ENCODE peak calls at places on chromosomes 2 and 18, in four cellular contexts. N is mammary epithelial cell, C is adipocyte, X is endodermal cell. Z is an unnamed sample.

GRCh38 chr2:146124741-146125140 is 1604.8 kb upstream of the ZEB2 start:
- DNase-seq in N (peak; percentile 21), C (peak; percentile 64), X (no peak), Z (peak; percentile 16)

GRCh38 chr2:237198144-237198900 is 112.6 kb downstream of the COPS8 start:
- DNase-seq in N (no peak), C (peak; percentile 65), X (no peak), Z (peak; percentile 74)

GRCh38 chr18:8424917-8425725 is 184.1 kb upstream of the RAB12 start:
- DNase-seq in N (peak; percentile 92), C (peak; percentile 82), X (peak; percentile 83), Z (peak; percentile 91)

GRCh38 chr2:141513853-141514252 is 617.0 kb downstream of the LRP1B start:
- DNase-seq in N (no peak), C (no peak), X (no peak), Z (no peak)

GRCh38 chr2:9525266-9525665 is 30.4 kb downstream of the ADAM17 start:
- DNase-seq in N (no peak), C (no peak), X (no peak), Z (no peak)

GRCh38 chr2:205069928-205070327 is 524.7 kb downstream of the PARD3B start:
- DNase-seq in N (no peak), C (no peak), X (no peak), Z (no peak)

GRCh38 chr18:10036479-10036878 is 122.7 kb downstream of the VAPA start:
- DNase-seq in N (no peak), C (no peak), X (peak; percentile 15), Z (peak; percentile 32)

GRCh38 chr2:208033701-208034502 is 8.6 kb upstream of the PLEKHM3 start:
- DNase-seq in N (peak; percentile 90), C (peak; percentile 28), X (peak; percentile 78), Z (peak; percentile 23)

GRCh38 chr2:43515807-43516497 is 79.9 kb downstream of the THADA start:
- DNase-seq in N (no peak), C (no peak), X (no peak), Z (no peak)

GRCh38 chr18:9869713-9870430 is 15.9 kb upstream of the TXNDC2 start:
- DNase-seq in N (peak; percentile 63), C (peak; percentile 78), X (peak; percentile 56), Z (peak; percentile 88)

GRCh38 chr2:191656389-191656788 is 21.5 kb upstream of the NABP1 start:
- DNase-seq in N (peak; percentile 75), C (peak; percentile 92), X (no peak), Z (peak; percentile 70)

GRCh38 chr2:2950403-2950952 is 427.1 kb downstream of the EIPR1 start:
- DNase-seq in N (no peak), C (no peak), X (no peak), Z (no peak)

GRCh38 chr2:16626497-16626896 is 39.1 kb downstream of the CYRIA start:
- DNase-seq in N (no peak), C (no peak), X (no peak), Z (peak; percentile 93)

GRCh38 chr2:27622921-27623384 is 5.9 kb downstream of the CCDC121 start:
- DNase-seq in N (peak; percentile 33), C (peak; percentile 79), X (no peak), Z (peak; percentile 56)

GRCh38 chr2:40395169-40396023 is 56.5 kb downstream of the SLC8A1 start:
- DNase-seq in N (peak; percentile 14), C (peak; percentile 56), X (no peak), Z (no peak)

GRCh38 chr2:215828528-215829184 is 184.7 kb downstream of the MREG start:
- DNase-seq in N (peak; percentile 67), C (peak; percentile 77), X (peak; percentile 90), Z (peak; percentile 53)

GRCh38 chr18:36903215-36903928 is 74.4 kb downstream of the KIAA1328 start:
- DNase-seq in N (no peak), C (peak; percentile 50), X (no peak), Z (peak; percentile 10)

GRCh38 chr18:35590935-35591334 is 9.4 kb downstream of the GALNT1 start:
- DNase-seq in N (peak; percentile 21), C (peak; percentile 10), X (no peak), Z (peak; percentile 45)

GRCh38 chr2:78861546-78861945 is 164.0 kb upstream of the REG3G start:
- DNase-seq in N (no peak), C (no peak), X (no peak), Z (peak; percentile 40)

GRCh38 chr2:189276277-189276676 is 96.7 kb upstream of the COL5A2 start:
- DNase-seq in N (peak; percentile 87), C (peak; percentile 96), X (no peak), Z (peak; percentile 90)

GRCh38 chr2:168343586-168343985 is 96.2 kb upstream of the STK39 start:
- DNase-seq in N (peak; percentile 35), C (peak; percentile 36), X (no peak), Z (peak; percentile 14)

GRCh38 chr18:58390399-58390798 is 238.5 kb downstream of the ALPK2 start:
- DNase-seq in N (no peak), C (no peak), X (peak; percentile 25), Z (no peak)

GRCh38 chr18:49733321-49733720 is 80.0 kb downstream of the ACAA2 start:
- DNase-seq in N (peak; percentile 57), C (no peak), X (no peak), Z (no peak)

GRCh38 chr2:221197223-221197622 is 374.9 kb downstream of the EPHA4 start:
- DNase-seq in N (no peak), C (no peak), X (no peak), Z (no peak)

GRCh38 chr2:65656152-65656718 is 223.8 kb upstream of the SPRED2 start:
- DNase-seq in N (no peak), C (no peak), X (no peak), Z (no peak)

GRCh38 chr2:52327641-52328040 is 1295.7 kb upstream of the NRXN1 start:
- DNase-seq in N (no peak), C (no peak), X (no peak), Z (no peak)

GRCh38 chr2:119425119-119425405 is 6.6 kb upstream of the TMEM37 start:
- DNase-seq in N (no peak), C (no peak), X (no peak), Z (no peak)

DNA sequence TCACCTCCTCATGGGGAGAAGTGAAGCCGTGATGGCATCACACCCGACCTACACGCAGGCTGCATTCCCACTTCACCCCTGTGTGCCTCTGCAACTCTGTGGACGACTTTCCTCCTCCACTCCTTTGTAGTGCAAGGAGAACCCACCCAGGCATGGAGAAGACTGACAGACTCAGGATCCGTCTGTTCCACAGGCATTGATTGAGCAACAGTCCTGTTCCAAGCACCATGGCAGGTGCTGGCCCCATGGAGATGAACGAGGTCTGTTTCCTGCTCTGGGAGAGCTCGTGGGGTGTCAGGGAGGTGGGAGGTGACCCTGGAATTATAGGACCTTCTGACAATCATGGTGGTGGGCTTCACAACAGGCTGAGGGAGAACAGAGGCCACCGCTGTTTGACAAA is 284.7 kb upstream of the HDAC4 start:
- DNase-seq in N (no peak), C (no peak), X (no peak), Z (no peak)
- H3K9ac ChIP-seq in N (no peak overlapping the region), C (no peak overlapping the region), X (no peak overlapping the region), Z (no peak overlapping the region)

DNA sequence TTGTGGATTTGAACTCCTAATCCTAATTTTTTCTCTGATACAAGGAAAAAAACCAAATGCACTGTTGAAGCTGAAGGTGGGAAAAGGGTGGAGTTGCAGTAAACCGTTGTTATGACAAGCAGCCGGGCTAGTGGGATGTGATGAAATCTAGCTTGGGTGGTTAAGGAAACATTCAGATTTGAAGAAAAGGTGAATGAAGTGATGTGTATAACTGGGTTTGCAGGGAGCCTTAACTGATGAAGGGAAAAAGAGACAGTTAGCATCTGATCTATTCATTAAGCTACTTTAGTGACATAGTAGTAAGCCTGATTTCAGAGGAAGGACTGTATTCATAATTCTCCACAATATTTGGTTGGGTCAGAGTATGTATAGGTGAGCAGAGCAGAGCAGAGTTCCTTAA is 3.5 kb downstream of the EML6 start:
- DNase-seq in N (no peak), C (no peak), X (no peak), Z (no peak)
- H3K9ac ChIP-seq in N (no peak overlapping the region), C (no peak overlapping the region), X (no peak overlapping the region), Z (no peak overlapping the region)

GRCh38 chr2:85589982-85590791 is 5.4 kb upstream of the RNF181 start:
- DNase-seq in N (peak; percentile 49), C (peak; percentile 77), X (no peak), Z (peak; percentile 86)
- H3K9ac ChIP-seq in N (no peak overlapping the region), C (peak overlapping the region; percentile 69), X (no peak overlapping the region), Z (peak overlapping the region; percentile 67)

GRCh38 chr2:222862915-222863544 is 2.2 kb downstream of the ACSL3 start:
- DNase-seq in N (no peak), C (peak; percentile 82), X (no peak), Z (no peak)
- H3K9ac ChIP-seq in N (peak overlapping the region; percentile 93), C (peak overlapping the region; percentile 97), X (no peak overlapping the region), Z (peak overlapping the region; percentile 94)

GRCh38 chr2:1756456-1756855 is 12.1 kb upstream of the PXDN start:
- DNase-seq in N (no peak), C (no peak), X (no peak), Z (no peak)

GRCh38 chr2:1758112-1758630 is 13.9 kb upstream of the PXDN start:
- DNase-seq in N (no peak), C (no peak), X (no peak), Z (peak; percentile 50)

GRCh38 chr2:1758774-1759610 is 14.7 kb upstream of the PXDN start:
- DNase-seq in N (no peak), C (no peak), X (no peak), Z (no peak)

GRCh38 chr2:1757567-1757966 is 13.3 kb upstream of the PXDN start:
- DNase-seq in N (no peak), C (no peak), X (no peak), Z (no peak)

DNA sequence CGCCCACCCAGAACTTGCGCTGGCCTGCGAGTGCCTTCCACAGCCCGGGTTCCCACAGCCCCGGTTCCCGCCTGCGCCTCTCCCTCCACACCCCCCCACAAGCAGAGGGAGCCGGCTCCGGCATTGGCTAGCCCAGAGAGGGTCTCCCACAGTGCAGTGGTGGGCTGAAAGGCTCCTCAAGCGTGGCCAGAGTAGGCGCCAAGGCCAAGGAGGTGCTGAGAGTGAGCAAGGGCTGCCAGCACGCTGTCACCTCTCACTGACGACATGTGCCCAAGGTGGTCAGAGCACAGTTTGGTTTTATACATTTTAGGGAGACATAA is 15.3 kb upstream of the PXDN start:
- DNase-seq in N (no peak), C (no peak), X (no peak), Z (no peak)
- H3K9ac ChIP-seq in N (no peak overlapping the region), C (no peak overlapping the region), X (no peak overlapping the region), Z (no peak overlapping the region)

GRCh38 chr2:213104089-213104902 is 47.1 kb downstream of the IKZF2 start:
- DNase-seq in N (peak; percentile 39), C (peak; percentile 74), X (no peak), Z (no peak)
- H3K9ac ChIP-seq in N (no peak overlapping the region), C (no peak overlapping the region), X (no peak overlapping the region), Z (no peak overlapping the region)